ENCODE peak calls at places on chromosome 13, in six cellular contexts. Q, B, M, R, Z and F are unnamed samples.

GRCh38 chr13:23365652-23366051 is 67.8 kb downstream of the SACS start:
- ATAC-seq in Q (no peak), M (no peak), Z (no peak), B (no peak), R (no peak), F (no peak)

GRCh38 chr13:73939071-73939380 is 195.2 kb downstream of the KLF12 start:
- ATAC-seq in M (no peak), Q (no peak), B (peak; percentile 56), Z (no peak), R (no peak), F (no peak)

GRCh38 chr13:40586886-40587285 is 79.6 kb downstream of the FOXO1 start:
- ATAC-seq in Z (no peak), R (no peak), Q (no peak), M (no peak), B (no peak), F (peak; percentile 22)

GRCh38 chr13:100520936-100521765 is 67.4 kb downstream of the GGACT start:
- ATAC-seq in Z (no peak), Q (no peak), M (no peak), R (no peak), B (no peak), F (no peak)

GRCh38 chr13:76856141-76856571 is 30.0 kb downstream of the KCTD12 start:
- ATAC-seq in M (peak; percentile 60), R (no peak), Q (peak; percentile 17), Z (no peak), B (no peak), F (peak; percentile 46)

GRCh38 chr13:51822106-51822840 is 18.3 kb upstream of the DHRS12 start:
- ATAC-seq in R (no peak), Q (no peak), M (no peak), B (no peak), Z (no peak), F (no peak)

GRCh38 chr13:46184277-46184699 is 2.3 kb upstream of the LCP1 start:
- ATAC-seq in R (peak; percentile 99), Q (peak; percentile 71), M (peak; percentile 66), Z (peak; percentile 65), B (peak; percentile 78), F (no peak)

GRCh38 chr13:47886314-47886713 is 114.8 kb downstream of the SUCLA2 start:
- ATAC-seq in R (no peak), Z (no peak), B (no peak), Q (no peak), M (no peak), F (no peak)

GRCh38 chr13:51626749-51627148 is 42.5 kb downstream of the WDFY2 start:
- ATAC-seq in M (no peak), Z (no peak), Q (no peak), R (peak; percentile 23), B (no peak), F (no peak)

GRCh38 chr13:60572003-60572792 is 175.2 kb downstream of the TDRD3 start:
- ATAC-seq in R (peak; percentile 98), Q (no peak), M (peak; percentile 38), Z (no peak), B (peak; percentile 77), F (no peak)

GRCh38 chr13:20696073-20696472 is 7.4 kb upstream of the IL17D start:
- ATAC-seq in Q (no peak), M (no peak), B (no peak), Z (no peak), R (no peak), F (no peak)

GRCh38 chr13:100879255-100879654 is 204.7 kb upstream of the TMTC4 start:
- ATAC-seq in Q (no peak), Z (no peak), R (no peak), M (no peak), B (no peak), F (no peak)

GRCh38 chr13:90690458-90691063 is 656.9 kb upstream of the MIR17HG start:
- ATAC-seq in M (no peak), R (no peak), Z (no peak), Q (peak; percentile 84), B (no peak), F (peak; percentile 73)

GRCh38 chr13:44692173-44692713 is 116.1 kb upstream of the TSC22D1 start:
- ATAC-seq in Z (no peak), M (peak; percentile 80), B (peak; percentile 76), Q (no peak), R (peak; percentile 41), F (no peak)

GRCh38 chr13:40116008-40116407 is 460.5 kb downstream of the COG6 start:
- ATAC-seq in R (peak; percentile 67), M (peak; percentile 85), Q (peak; percentile 41), B (peak; percentile 96), Z (peak; percentile 98), F (peak; percentile 52)

GRCh38 chr13:113231306-113232207 is 22.1 kb downstream of the CUL4A start:
- ATAC-seq in R (peak; percentile 56), Z (no peak), B (no peak), M (peak; percentile 48), Q (no peak), F (no peak)

GRCh38 chr13:23134542-23134941 is 46.2 kb upstream of the SGCG start:
- ATAC-seq in M (no peak), B (no peak), Q (no peak), R (no peak), Z (no peak), F (no peak)

GRCh38 chr13:23463631-23464030 is 30.1 kb upstream of the SACS start:
- ATAC-seq in Z (no peak), Q (no peak), M (no peak), R (no peak), B (no peak), F (no peak)

GRCh38 chr13:113785051-113786010 is 26.3 kb downstream of the TMEM255B start:
- ATAC-seq in Z (no peak), R (no peak), Q (no peak), B (no peak), M (no peak), F (no peak)

GRCh38 chr13:50080856-50081105 is 65.5 kb downstream of the KCNRG start:
- ATAC-seq in Q (no peak), M (no peak), B (no peak), R (no peak), Z (peak; percentile 9), F (no peak)

GRCh38 chr13:60162096-60162495 is 1.6 kb downstream of the DIAPH3 start:
- ATAC-seq in R (no peak), M (no peak), Q (no peak), B (no peak), Z (no peak), F (no peak)

GRCh38 chr13:110454956-110455355 is 106.6 kb downstream of the RAB20 start:
- ATAC-seq in Z (no peak), R (peak; percentile 45), Q (no peak), M (no peak), B (no peak), F (no peak)

GRCh38 chr13:66266348-66266747 is 963.8 kb downstream of the PCDH9 start:
- ATAC-seq in M (no peak), R (no peak), Z (no peak), B (no peak), Q (no peak), F (no peak)

DNA sequence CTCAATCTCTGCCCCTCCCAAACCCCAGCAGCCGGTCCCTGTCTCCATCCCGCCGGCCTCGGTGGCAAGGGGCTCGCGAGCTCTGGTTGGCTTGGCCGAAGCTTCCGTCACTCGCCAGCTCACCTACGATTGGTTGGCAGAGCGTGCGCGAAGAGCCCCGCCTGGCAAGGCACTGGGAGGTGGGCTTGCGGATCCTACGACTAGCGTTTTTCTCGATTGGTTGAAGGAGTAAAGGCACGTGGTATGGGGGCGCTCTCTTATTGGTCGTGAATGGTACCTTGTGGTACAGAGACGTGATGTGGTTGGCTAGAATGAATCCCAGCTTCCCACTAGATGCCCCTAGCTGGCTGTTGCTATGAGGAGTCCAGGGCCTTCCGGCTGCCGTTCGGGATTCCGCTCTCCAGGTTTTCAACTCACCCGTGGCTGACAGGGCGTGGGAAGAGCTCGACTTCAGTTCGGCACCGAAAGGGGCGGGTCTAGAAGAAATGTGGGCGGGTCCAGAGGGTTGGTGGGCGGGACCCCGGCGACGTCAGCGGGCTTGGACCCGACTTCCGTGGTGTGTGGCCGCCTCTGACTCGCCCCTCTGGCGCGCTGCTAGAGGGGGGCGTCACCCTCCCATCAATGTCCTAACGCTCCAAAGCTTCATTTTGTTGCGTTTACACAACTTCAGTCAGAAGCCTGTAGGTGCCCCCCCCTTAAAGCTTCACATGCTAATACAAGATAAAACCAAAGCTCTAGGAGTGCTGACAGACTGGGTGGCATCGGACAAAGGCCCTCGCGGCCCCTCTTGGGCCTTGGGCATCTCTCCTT is 847 bp upstream of the RAP2A start:
- ATAC-seq in B (peak; percentile 96), R (peak; percentile 93), Q (peak; percentile 95), Z (peak; percentile 86), M (peak; percentile 91), F (peak; percentile 92)
- TF ChIP-seq EP300 in B (no peak), R (no peak), Q (no peak), Z (peak; percentile 45), M (no peak), F (no peak)

GRCh38 chr13:36552334-36552733 is 120.0 kb downstream of the CCNA1 start:
- ATAC-seq in Q (no peak), B (no peak), Z (no peak), M (no peak), R (no peak), F (no peak)

GRCh38 chr13:36555151-36555986 is 118.5 kb upstream of the SERTM1 start:
- ATAC-seq in M (no peak), B (no peak), Z (peak; percentile 68), R (no peak), Q (no peak), F (no peak)

GRCh38 chr13:36551445-36551844 is 119.2 kb downstream of the CCNA1 start:
- ATAC-seq in B (no peak), R (no peak), Q (no peak), M (no peak), Z (no peak), F (no peak)

GRCh38 chr13:36549771-36550170 is 117.5 kb downstream of the CCNA1 start:
- ATAC-seq in R (no peak), M (no peak), Q (no peak), Z (no peak), B (no peak), F (no peak)

GRCh38 chr13:36553501-36553900 is 120.3 kb upstream of the SERTM1 start:
- ATAC-seq in R (no peak), Q (no peak), B (no peak), Z (no peak), M (no peak), F (no peak)
- TF ChIP-seq EP300 in R (no peak), Q (no peak), B (no peak), Z (no peak), M (no peak), F (no peak)

GRCh38 chr13:89514534-89515312 is 1832.8 kb upstream of the MIR17HG start:
- ATAC-seq in B (peak; percentile 97), Z (no peak), M (no peak), R (peak; percentile 92), Q (peak; percentile 45), F (no peak)
- TF ChIP-seq EP300 in B (peak; percentile 73), Z (no peak), M (no peak), R (no peak), Q (no peak), F (no peak)

DNA sequence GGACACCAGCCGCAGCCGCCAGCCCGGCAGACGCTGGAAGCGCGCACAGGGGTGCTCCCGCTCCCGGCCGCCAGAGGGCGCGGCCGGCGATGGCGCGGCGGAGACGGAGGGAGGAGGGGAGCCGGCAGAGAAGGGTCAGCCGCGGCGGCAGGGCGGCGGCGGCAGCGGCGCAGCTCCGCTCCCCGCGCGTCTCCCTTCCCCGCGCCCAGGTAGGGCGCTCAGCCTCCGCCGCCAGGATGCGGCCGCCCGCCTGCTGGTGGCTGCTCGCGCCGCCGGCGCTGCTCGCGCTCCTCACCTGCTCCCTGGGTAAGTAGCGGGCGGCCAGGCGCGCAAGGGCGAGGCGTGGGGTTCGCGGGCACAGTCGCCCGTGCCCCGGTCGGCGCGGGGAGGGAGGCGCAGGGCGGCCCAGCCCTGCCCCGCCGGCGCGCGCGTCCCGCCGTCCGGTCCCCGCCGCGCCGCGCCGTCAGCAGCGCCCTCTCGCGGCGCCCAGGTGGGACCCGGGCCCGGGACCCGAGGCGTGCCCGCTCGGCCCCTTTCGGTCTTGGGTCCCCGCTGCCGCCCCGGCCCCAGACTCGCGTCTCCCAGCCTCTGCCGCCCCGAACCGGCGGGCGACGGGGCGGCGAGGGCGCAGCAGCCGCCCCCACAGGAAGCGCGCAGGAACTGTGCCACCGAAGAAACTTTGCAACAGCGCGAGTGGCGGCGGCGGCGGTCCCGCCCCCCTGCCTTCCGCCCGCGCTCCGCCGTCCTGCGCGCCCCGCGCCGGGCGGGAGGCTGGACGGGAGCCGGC is at the start of gene B3GLCT:
- ATAC-seq in Z (peak; percentile 92), M (peak; percentile 90), Q (peak; percentile 96), R (peak; percentile 91), B (peak; percentile 94), F (peak; percentile 95)
- TF ChIP-seq EP300 in Z (no peak), M (no peak), Q (no peak), R (no peak), B (no peak), F (no peak)